ENCODE peak calls at places on chromosomes 1 and 21, in five cellular contexts. J is astrocyte of the spinal cord, H is esophagus squamous epithelium, T is RWPE2, G is stomach. R is an unnamed sample.

GRCh38 chr1:22048351-22049192 is 3.9 kb upstream of the CDC42 start:
- DNase-seq in J (no peak), H (no peak), T (no peak), G (no peak), R (no peak)

GRCh38 chr1:228108742-228109072 is 392 bp downstream of the MRPL55 start:
- DNase-seq in J (no peak), H (no peak), T (no peak), G (no peak), R (no peak)

GRCh38 chr1:247371801-247372259 is 40.2 kb upstream of the ZNF496 start:
- DNase-seq in J (no peak), H (no peak), T (no peak), G (no peak), R (no peak)

GRCh38 chr21:43355196-43355924 is 71.6 kb downstream of the SIK1 start:
- DNase-seq in J (no peak), H (no peak), T (no peak), G (no peak), R (no peak)

GRCh38 chr1:230816018-230816417 is 52.3 kb downstream of the C1orf198 start:
- DNase-seq in J (no peak), H (no peak), T (no peak), G (no peak), R (no peak)

GRCh38 chr1:233627376-233627775 is 13.5 kb downstream of the KCNK1 start:
- DNase-seq in J (no peak), H (no peak), T (no peak), G (no peak), R (no peak)

GRCh38 chr21:15401331-15401730 is 328.5 kb upstream of the USP25 start:
- DNase-seq in J (no peak), H (no peak), T (no peak), G (no peak), R (no peak)

GRCh38 chr1:242449211-242449610 is 75.3 kb downstream of the PLD5 start:
- DNase-seq in J (no peak), H (no peak), T (no peak), G (no peak), R (no peak)

GRCh38 chr1:43885311-43885801 is 48.2 kb upstream of the ARTN start:
- DNase-seq in J (no peak), H (no peak), T (peak), G (no peak), R (no peak)

GRCh38 chr1:3898994-3899775 is 887 bp downstream of the C1orf174 start:
- DNase-seq in J (no peak), H (no peak), T (no peak), G (no peak), R (no peak)

GRCh38 chr21:46351476-46352155 is 27.7 kb downstream of the PCNT start:
- DNase-seq in J (no peak), H (no peak), T (no peak), G (no peak), R (no peak)

GRCh38 chr1:46110521-46110920 is 21.9 kb downstream of the PIK3R3 start:
- DNase-seq in J (peak), H (no peak), T (no peak), G (no peak), R (no peak)

GRCh38 chr1:208835082-208835467 is 590.9 kb upstream of the PLXNA2 start:
- DNase-seq in J (no peak), H (no peak), T (no peak), G (no peak), R (no peak)

GRCh38 chr1:179590671-179591070 is 961 bp upstream of the TDRD5 start:
- DNase-seq in J (no peak), H (no peak), T (no peak), G (no peak), R (no peak)

GRCh38 chr1:205073511-205073910 is 10.7 kb downstream of the TMEM81 start:
- DNase-seq in J (no peak), H (no peak), T (no peak), G (no peak), R (no peak)

GRCh38 chr21:17461014-17461413 is 51.8 kb upstream of the CXADR start:
- DNase-seq in J (peak), H (no peak), T (no peak), G (no peak), R (peak)

GRCh38 chr1:157725214-157725577 is 24.6 kb upstream of the FCRL3 start:
- DNase-seq in J (no peak), H (no peak), T (no peak), G (no peak), R (no peak)

GRCh38 chr21:35088235-35088865 is 39.2 kb upstream of the RUNX1 start:
- DNase-seq in J (no peak), H (no peak), T (no peak), G (no peak), R (no peak)

GRCh38 chr1:60033066-60033465 is 40.5 kb downstream of the C1orf87 start:
- DNase-seq in J (no peak), H (no peak), T (no peak), G (no peak), R (no peak)

GRCh38 chr1:218377143-218377660 is 32.1 kb downstream of the TGFB2 start:
- DNase-seq in J (peak), H (no peak), T (peak), G (no peak), R (peak)

GRCh38 chr1:190259424-190259823 is 218.2 kb downstream of the BRINP3 start:
- DNase-seq in J (no peak), H (no peak), T (no peak), G (no peak), R (no peak)

GRCh38 chr1:204127597-204128242 is 24.1 kb downstream of the ETNK2 start:
- DNase-seq in J (peak), H (no peak), T (no peak), G (peak), R (peak)

GRCh38 chr21:31555741-31556191 is 103.7 kb upstream of the SOD1 start:
- DNase-seq in J (no peak), H (no peak), T (no peak), G (no peak), R (no peak)

GRCh38 chr21:29639366-29640232 is 300.2 kb downstream of the GRIK1 start:
- DNase-seq in J (no peak), H (no peak), T (no peak), G (no peak), R (no peak)

GRCh38 chr1:30388386-30388785 is 335.0 kb downstream of the MATN1 start:
- DNase-seq in J (no peak), H (no peak), T (no peak), G (no peak), R (no peak)

GRCh38 chr1:146012703-146013565 is 8.6 kb downstream of the HJV start:
- DNase-seq in J (peak), H (no peak), T (no peak), G (peak), R (no peak)

GRCh38 chr1:1616838-1617237 is 1.5 kb downstream of the MIB2 start:
- DNase-seq in J (no peak), H (no peak), T (peak), G (no peak), R (no peak)

GRCh38 chr1:55700359-55701130 is 485.4 kb upstream of the USP24 start:
- DNase-seq in J (no peak), H (no peak), T (no peak), G (no peak), R (peak)

GRCh38 chr1:10745886-10746455 is 50.5 kb downstream of the CASZ1 start:
- DNase-seq in J (no peak), H (no peak), T (no peak), G (no peak), R (no peak)

GRCh38 chr1:6241107-6241886 is 2.7 kb upstream of the HES3 start:
- DNase-seq in J (no peak), H (no peak), T (no peak), G (no peak), R (no peak)

GRCh38 chr1:6239950-6240768 is 3.8 kb upstream of the HES3 start:
- DNase-seq in J (no peak), H (no peak), T (no peak), G (no peak), R (no peak)

GRCh38 chr1:6243053-6243834 is 735 bp upstream of the HES3 start:
- DNase-seq in J (no peak), H (no peak), T (peak), G (no peak), R (no peak)

GRCh38 chr1:6243993-6244392 is at the start of gene HES3:
- DNase-seq in J (no peak), H (no peak), T (no peak), G (no peak), R (no peak)

GRCh38 chr1:6241887-6242740 is 1.9 kb upstream of the HES3 start:
- DNase-seq in J (no peak), H (no peak), T (no peak), G (no peak), R (no peak)
- H3K4me3 ChIP-seq in J (no peak), H (no peak), T (no peak), G (peak), R (peak)

GRCh38 chr1:37476087-37476452 is 1.7 kb downstream of the ZC3H12A start:
- DNase-seq in J (no peak), H (no peak), T (no peak), G (no peak), R (no peak)
- H3K4me3 ChIP-seq in J (peak), H (peak), T (peak), G (peak), R (peak)

GRCh38 chr21:45018131-45019075 is 56.0 kb upstream of the ADARB1 start:
- DNase-seq in J (no peak), H (no peak), T (no peak), G (no peak), R (no peak)
- H3K4me3 ChIP-seq in J (peak), H (peak), T (peak), G (peak), R (peak)

DNA sequence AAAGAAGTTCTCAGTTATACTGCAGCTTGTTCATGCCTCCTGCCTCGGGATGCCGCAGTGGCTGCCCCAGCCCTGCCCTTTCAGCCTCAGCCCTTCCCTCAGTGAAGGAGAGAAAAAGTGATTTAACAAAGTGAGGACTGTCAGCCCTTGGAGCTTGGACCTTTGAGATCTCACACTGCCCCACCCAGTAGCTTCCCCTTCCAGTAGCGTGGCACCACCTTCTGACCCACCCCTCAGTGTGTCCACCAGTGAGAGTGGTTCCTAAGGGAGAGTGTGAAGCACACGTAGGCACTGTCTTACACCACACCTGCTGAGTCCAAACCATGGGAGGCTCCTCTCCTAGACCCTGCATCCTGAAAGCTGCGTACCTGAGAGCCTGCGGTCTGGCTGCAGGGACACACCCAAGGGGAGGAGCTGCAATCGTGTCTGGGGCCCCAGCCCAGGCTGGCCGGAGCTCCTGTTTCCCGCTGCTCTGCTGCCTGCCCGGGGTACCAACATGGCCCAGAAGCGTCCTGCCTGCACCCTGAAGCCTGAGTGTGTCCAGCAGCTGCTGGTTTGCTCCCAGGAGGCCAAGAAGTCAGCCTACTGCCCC is at the start of gene CDA:
- DNase-seq in J (no peak), H (no peak), T (peak), G (no peak), R (no peak)
- H3K4me3 ChIP-seq in J (no peak), H (peak), T (peak), G (peak), R (peak)

GRCh38 chr1:116764906-116765862 is 11.0 kb downstream of the CD2 start:
- DNase-seq in J (no peak), H (no peak), T (no peak), G (no peak), R (no peak)

GRCh38 chr1:116763116-116763786 is 9.0 kb downstream of the CD2 start:
- DNase-seq in J (peak), H (no peak), T (no peak), G (no peak), R (peak)

GRCh38 chr1:116762781-116763115 is 8.5 kb downstream of the CD2 start:
- DNase-seq in J (no peak), H (no peak), T (no peak), G (no peak), R (no peak)

GRCh38 chr1:116764466-116764896 is 10.3 kb downstream of the CD2 start:
- DNase-seq in J (no peak), H (no peak), T (no peak), G (no peak), R (no peak)

GRCh38 chr1:116763787-116764465 is 9.7 kb downstream of the CD2 start:
- DNase-seq in J (no peak), H (no peak), T (no peak), G (peak), R (no peak)
- H3K4me3 ChIP-seq in J (no peak), H (no peak), T (no peak), G (no peak), R (no peak)

DNA sequence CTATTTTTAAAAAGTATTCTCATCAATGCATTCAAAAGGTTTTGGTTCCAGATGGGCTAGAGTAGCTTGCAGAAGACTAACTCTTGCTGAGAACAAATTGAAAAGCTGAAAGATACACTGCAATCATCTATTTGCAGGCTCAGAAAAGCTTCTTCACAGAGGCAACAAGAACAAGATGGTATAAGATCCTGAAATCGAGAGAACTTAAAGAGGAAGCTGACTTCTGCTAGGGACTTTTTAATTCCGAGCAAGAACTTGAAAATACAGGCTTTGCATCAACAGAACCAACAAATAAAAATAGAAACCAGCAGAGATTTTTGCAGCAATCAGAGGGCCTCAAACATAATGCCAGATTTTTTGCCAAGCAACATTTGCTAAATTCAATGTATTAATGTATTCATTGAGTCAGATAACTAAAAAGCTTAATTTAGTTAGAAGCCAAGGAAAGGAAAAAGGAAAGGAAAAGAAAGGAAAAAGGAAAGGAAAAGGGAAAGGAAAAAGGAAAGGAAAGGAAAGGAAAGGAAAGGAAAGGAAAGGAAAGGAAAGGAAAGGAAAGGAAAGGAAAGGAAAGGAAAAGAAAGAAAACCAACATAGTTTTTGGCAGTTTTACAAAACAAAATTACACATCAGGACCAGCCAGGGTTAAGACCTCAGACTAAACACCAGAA is 42.8 kb downstream of the FAF1 start:
- DNase-seq in J (no peak), H (no peak), T (no peak), G (no peak), R (no peak)
- H3K4me3 ChIP-seq in J (no peak), H (no peak), T (no peak), G (no peak), R (no peak)

GRCh38 chr1:236502972-236503639 is 20.7 kb upstream of the LGALS8 start:
- DNase-seq in J (peak), H (no peak), T (no peak), G (peak), R (no peak)
- H3K4me3 ChIP-seq in J (peak), H (peak), T (no peak), G (peak), R (peak)

GRCh38 chr1:108779455-108779854 is 33.0 kb downstream of the STXBP3 start:
- DNase-seq in J (no peak), H (no peak), T (no peak), G (no peak), R (no peak)
- H3K4me3 ChIP-seq in J (no peak), H (no peak), T (no peak), G (no peak), R (no peak)